ENCODE peak calls at places on chromosome 18, in four cellular contexts. A is AG04450, D is Calu3, W is mammary epithelial cell. H is an unnamed sample.

GRCh38 chr18:59918320-59918755 is 18.5 kb downstream of the PMAIP1 start:
- DNase-seq in W (peak), A (no peak), D (peak), H (peak)

GRCh38 chr18:12278765-12279682 is 24.9 kb downstream of the CIDEA start:
- DNase-seq in D (no peak), A (peak), W (peak), H (peak)

GRCh38 chr18:40365526-40365925 is 1589.5 kb upstream of the PIK3C3 start:
- DNase-seq in A (no peak), D (no peak), W (no peak), H (peak)

GRCh38 chr18:13433685-13434084 is 215.1 kb downstream of the LDLRAD4 start:
- DNase-seq in D (no peak), A (no peak), W (no peak), H (no peak)

GRCh38 chr18:12271376-12272235 is 17.4 kb downstream of the CIDEA start:
- DNase-seq in D (peak), A (no peak), W (peak), H (peak)

GRCh38 chr18:48031011-48031480 is 100.6 kb upstream of the SMAD2 start:
- DNase-seq in A (no peak), D (peak), W (peak), H (peak)

GRCh38 chr18:75212626-75213110 is 2.1 kb downstream of the TSHZ1 start:
- DNase-seq in D (no peak), A (no peak), W (no peak), H (peak)

GRCh38 chr18:70337139-70337972 is 48.5 kb downstream of the SOCS6 start:
- DNase-seq in W (peak), D (peak), A (peak), H (peak)

GRCh38 chr18:40607741-40608140 is 1347.3 kb upstream of the PIK3C3 start:
- DNase-seq in A (no peak), D (no peak), W (no peak), H (no peak)

GRCh38 chr18:57023483-57023882 is 123.4 kb upstream of the BOD1L2 start:
- DNase-seq in W (no peak), D (no peak), A (no peak), H (no peak)

GRCh38 chr18:28357785-28358401 is 181.0 kb upstream of the CDH2 start:
- DNase-seq in A (no peak), W (no peak), D (no peak), H (peak)

GRCh38 chr18:6370886-6371635 is 43.6 kb downstream of the L3MBTL4 start:
- DNase-seq in W (no peak), A (no peak), D (peak), H (peak)

GRCh38 chr18:45838302-45839070 is 13.0 kb downstream of the SIGLEC15 start:
- DNase-seq in A (no peak), W (no peak), D (no peak), H (no peak)

GRCh38 chr18:45836242-45837215 is 11.1 kb downstream of the SIGLEC15 start:
- DNase-seq in A (no peak), W (no peak), D (no peak), H (no peak)

GRCh38 chr18:45835057-45835634 is 9.7 kb downstream of the SIGLEC15 start:
- DNase-seq in A (no peak), W (no peak), D (no peak), H (no peak)

GRCh38 chr18:45839415-45840395 is 14.2 kb downstream of the SIGLEC15 start:
- DNase-seq in A (peak), W (peak), D (peak), H (peak)

GRCh38 chr18:45837283-45838070 is 12.0 kb downstream of the SIGLEC15 start:
- DNase-seq in W (no peak), A (no peak), D (peak), H (no peak)
- TF ChIP-seq CTCF in W (peak), A (peak), D (peak), H (no peak)

GRCh38 chr18:55475916-55476315 is 112.1 kb downstream of the TCF4 start:
- DNase-seq in W (no peak), D (no peak), A (no peak), H (no peak)

GRCh38 chr18:55475467-55475866 is 112.5 kb downstream of the TCF4 start:
- DNase-seq in A (no peak), D (no peak), W (no peak), H (no peak)

GRCh38 chr18:55479656-55480420 is 108.2 kb downstream of the TCF4 start:
- DNase-seq in W (no peak), A (no peak), D (no peak), H (no peak)

GRCh38 chr18:55478301-55478660 is 109.7 kb downstream of the TCF4 start:
- DNase-seq in A (no peak), W (no peak), D (no peak), H (no peak)

GRCh38 chr18:55477537-55478300 is 110.3 kb downstream of the TCF4 start:
- DNase-seq in W (peak), A (no peak), D (peak), H (peak)
- TF ChIP-seq CTCF in W (peak), A (peak), D (no peak), H (no peak)

DNA sequence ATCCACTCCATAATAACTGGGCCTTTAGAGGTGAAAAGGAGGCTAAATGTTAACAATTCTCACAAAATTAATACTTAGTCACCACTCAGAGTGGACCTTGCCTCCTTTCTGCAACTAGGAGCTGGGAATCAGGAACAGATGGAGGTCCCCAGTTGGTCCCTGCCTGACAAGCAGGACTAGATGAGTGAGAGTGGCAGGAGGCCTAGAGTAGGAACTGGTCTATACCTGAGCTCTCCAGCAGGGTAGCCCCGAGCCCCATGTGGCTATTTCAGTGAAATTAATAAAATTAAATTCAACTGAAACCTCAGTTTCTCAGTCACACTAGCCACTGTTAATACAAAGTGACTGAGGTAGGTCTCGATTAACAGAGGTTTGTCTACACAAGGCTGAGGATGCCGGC is 150.5 kb downstream of the MYO5B start:
- DNase-seq in W (no peak), A (no peak), D (peak), H (no peak)
- TF ChIP-seq CTCF in W (no peak), A (no peak), D (no peak), H (no peak)

DNA sequence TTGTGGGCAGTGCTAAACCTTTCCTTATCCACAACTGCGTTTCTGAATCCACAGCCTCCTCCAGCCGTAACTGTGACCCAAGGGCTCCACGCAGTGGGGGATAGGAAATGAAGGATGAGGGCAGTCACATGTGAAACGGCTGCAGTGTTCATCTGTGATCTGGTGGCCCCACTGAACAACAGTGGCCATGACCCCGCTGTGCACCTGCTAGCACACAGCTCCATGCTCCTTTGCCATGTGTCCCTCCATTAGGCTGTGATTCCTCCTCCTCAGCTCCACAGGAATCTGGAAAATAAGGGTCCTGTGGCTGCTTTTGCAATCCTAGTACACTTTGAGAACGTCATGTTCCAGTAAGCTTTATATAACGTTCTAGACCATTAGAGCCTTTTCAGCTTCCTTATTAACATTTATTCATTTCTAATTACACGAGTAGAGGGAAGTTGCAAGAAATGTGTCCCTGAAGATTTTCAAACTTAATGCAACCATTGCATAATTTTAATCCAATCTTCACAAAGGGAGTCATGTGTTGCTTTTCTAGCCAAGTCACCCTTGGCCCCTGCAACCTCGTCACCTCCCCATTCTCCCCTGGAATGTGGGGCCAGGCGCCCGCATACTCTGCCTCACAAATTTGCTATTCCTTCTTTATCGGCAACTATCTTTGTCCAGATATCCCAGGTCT is 7.1 kb upstream of the NAPG start:
- DNase-seq in A (no peak), W (no peak), D (no peak), H (no peak)
- TF ChIP-seq CTCF in A (no peak), W (no peak), D (no peak), H (no peak)

GRCh38 chr18:45355944-45356520 is 259.2 kb upstream of the SLC14A2 start:
- DNase-seq in D (no peak), A (no peak), W (no peak), H (no peak)
- TF ChIP-seq CTCF in D (no peak), A (peak), W (no peak), H (no peak)

DNA sequence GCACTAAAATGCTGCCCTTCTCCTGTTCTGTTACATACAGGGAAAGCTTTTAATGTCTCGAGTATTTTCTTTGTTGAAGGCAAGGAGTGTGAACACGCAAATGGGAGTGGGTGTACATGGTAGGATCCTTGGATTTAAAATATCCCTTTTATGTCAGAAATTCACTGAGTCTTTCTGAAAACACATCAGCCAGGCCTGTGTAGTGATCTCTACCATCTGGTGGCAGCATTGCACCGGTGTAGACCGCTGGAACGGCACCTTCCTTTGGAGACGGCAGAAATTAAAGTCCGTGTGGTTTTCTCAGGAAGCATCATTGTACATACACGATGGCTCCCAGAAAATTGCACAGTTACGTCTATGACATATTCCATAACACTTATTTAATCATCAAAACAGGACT is 515.8 kb downstream of the GALR1 start:
- DNase-seq in D (no peak), A (no peak), W (no peak), H (peak)
- TF ChIP-seq CTCF in D (no peak), A (no peak), W (no peak), H (peak)

GRCh38 chr18:63890950-63891304 is 3.4 kb downstream of the SERPINB2 start:
- DNase-seq in D (no peak), A (no peak), W (no peak), H (no peak)
- TF ChIP-seq CTCF in D (no peak), A (no peak), W (no peak), H (no peak)

GRCh38 chr18:67282796-67283195 is 233.7 kb downstream of the DSEL start:
- DNase-seq in A (no peak), D (no peak), W (no peak), H (no peak)

GRCh38 chr18:67273288-67273687 is 243.2 kb downstream of the DSEL start:
- DNase-seq in A (no peak), W (no peak), D (no peak), H (no peak)

GRCh38 chr18:67280843-67281242 is 235.7 kb downstream of the DSEL start:
- DNase-seq in A (no peak), W (no peak), D (no peak), H (no peak)

GRCh38 chr18:67281746-67282145 is 234.8 kb downstream of the DSEL start:
- DNase-seq in W (no peak), D (no peak), A (no peak), H (no peak)

DNA sequence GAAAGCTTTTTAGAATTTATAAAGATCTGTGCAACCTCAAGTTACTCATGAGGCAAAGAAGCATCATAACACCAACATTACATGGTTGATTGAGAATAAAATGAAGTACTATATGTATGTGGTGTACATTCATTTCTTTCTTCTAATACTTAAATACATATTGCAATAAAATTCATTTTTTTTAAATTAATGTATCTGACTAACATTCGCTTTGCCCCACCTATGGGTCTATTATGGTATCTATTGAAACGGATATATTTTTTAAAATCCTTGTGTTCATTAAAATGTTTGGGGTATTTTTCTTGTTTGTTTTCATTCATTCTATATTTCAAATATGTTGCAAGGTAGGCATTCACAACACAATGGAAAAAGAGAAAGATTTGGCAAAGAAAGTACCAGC is 237.5 kb downstream of the DSEL start:
- DNase-seq in D (no peak), W (no peak), A (no peak), H (no peak)
- TF ChIP-seq CTCF in D (no peak), W (no peak), A (no peak), H (peak)

H was measured in MCF 10A.